ENCODE peak calls at places on chromosomes 6 and 20, in ten cellular contexts. V, R, L, G, Q, I, T, N, W and S are unnamed samples.

GRCh38 chr6:12293931-12294800 is 4.0 kb downstream of the EDN1 start:
- DNase-seq in V (no peak), R (no peak), L (no peak), G (no peak), Q (no peak), I (no peak), T (no peak), N (no peak), W (no peak), S (no peak)

GRCh38 chr20:53124075-53124532 is 151.9 kb downstream of the TSHZ2 start:
- DNase-seq in V (no peak), R (peak; percentile 61), L (no peak), G (no peak), Q (no peak), I (no peak), T (peak; percentile 40), N (no peak), W (no peak), S (no peak)

GRCh38 chr20:63500151-63500901 is 1.4 kb upstream of the EEF1A2 start:
- DNase-seq in V (no peak), R (peak; percentile 83), L (no peak), G (no peak), Q (no peak), I (no peak), T (no peak), N (no peak), W (no peak), S (no peak)

GRCh38 chr20:25321262-25321831 is 69.3 kb downstream of the ABHD12 start:
- DNase-seq in V (no peak), R (no peak), L (no peak), G (no peak), Q (no peak), I (no peak), T (no peak), N (no peak), W (no peak), S (no peak)

GRCh38 chr20:57133926-57134650 is 132.4 kb downstream of the BMP7 start:
- DNase-seq in V (no peak), R (no peak), L (no peak), G (no peak), Q (no peak), I (no peak), T (no peak), N (no peak), W (no peak), S (no peak)

GRCh38 chr6:2482773-2483172 is 237.4 kb upstream of the GMDS start:
- DNase-seq in V (no peak), R (no peak), L (no peak), G (no peak), Q (no peak), I (no peak), T (no peak), N (peak; percentile 35), W (no peak), S (no peak)

GRCh38 chr6:79378957-79379356 is 144.5 kb upstream of the HMGN3 start:
- DNase-seq in V (no peak), R (no peak), L (no peak), G (no peak), Q (no peak), I (no peak), T (no peak), N (no peak), W (no peak), S (no peak)

GRCh38 chr20:35952480-35953410 is 1.6 kb downstream of the SCAND1 start:
- DNase-seq in V (peak; percentile 48), R (no peak), L (no peak), G (peak; percentile 66), Q (peak; percentile 20), I (no peak), T (no peak), N (peak; percentile 21), W (no peak), S (no peak)

DNA sequence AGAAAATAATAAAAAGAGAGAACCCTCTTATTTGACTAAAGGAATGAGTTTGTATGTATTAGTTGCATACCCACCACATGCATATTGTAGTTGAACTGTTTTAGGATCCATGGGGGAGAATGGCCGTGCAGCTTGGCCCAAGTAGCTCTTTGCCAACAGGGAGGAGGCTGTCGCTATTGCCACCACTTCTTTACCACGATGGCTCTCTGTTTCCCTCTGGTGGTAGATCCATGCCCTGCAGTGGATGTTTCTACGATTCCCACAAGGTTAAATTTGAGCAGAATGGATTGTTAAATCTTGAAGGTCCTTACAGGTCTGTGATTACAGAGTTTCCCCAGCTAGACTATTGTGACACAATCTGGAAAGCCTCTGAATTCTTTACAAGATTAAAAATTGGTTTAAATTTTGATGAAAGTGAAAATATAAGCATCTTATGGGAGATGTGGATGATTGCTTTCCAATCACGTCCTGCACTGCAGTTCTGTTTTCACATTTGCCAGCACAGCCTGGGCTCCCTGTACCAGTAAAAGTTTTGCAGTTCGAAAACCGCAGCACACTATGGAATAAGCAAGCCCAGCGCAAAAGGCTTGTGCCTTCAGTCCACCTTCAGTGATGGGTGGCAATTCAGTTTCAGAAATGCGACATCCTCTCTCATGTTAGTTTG is 34.4 kb upstream of the FNDC1 start:
- DNase-seq in V (peak; percentile 68), R (peak; percentile 66), L (peak; percentile 78), G (peak; percentile 46), Q (peak; percentile 53), I (peak; percentile 76), T (peak; percentile 30), N (peak; percentile 89), W (peak; percentile 65), S (peak; percentile 74)
- TF ChIP-seq CTCF in V (peak; percentile 93), R (peak; percentile 93), L (peak; percentile 89), G (peak; percentile 83), Q (peak; percentile 97), I (peak; percentile 94), T (peak; percentile 93), N (peak; percentile 97), W (peak; percentile 96), S (peak; percentile 96)

GRCh38 chr6:139926711-139927110 is 552.3 kb upstream of the CITED2 start:
- DNase-seq in V (no peak), R (no peak), L (no peak), G (peak; percentile 61), Q (peak; percentile 42), I (no peak), T (no peak), N (no peak), W (no peak), S (no peak)

GRCh38 chr6:139927236-139927635 is 552.8 kb upstream of the CITED2 start:
- DNase-seq in V (peak; percentile 30), R (no peak), L (no peak), G (peak; percentile 93), Q (peak; percentile 71), I (no peak), T (no peak), N (peak; percentile 14), W (no peak), S (no peak)

GRCh38 chr6:139923964-139924475 is 549.6 kb upstream of the CITED2 start:
- DNase-seq in V (no peak), R (no peak), L (no peak), G (no peak), Q (no peak), I (no peak), T (no peak), N (no peak), W (no peak), S (no peak)

GRCh38 chr6:139925894-139926641 is 551.6 kb upstream of the CITED2 start:
- DNase-seq in V (no peak), R (no peak), L (peak; percentile 58), G (peak; percentile 95), Q (peak; percentile 87), I (no peak), T (no peak), N (no peak), W (no peak), S (no peak)

GRCh38 chr6:139927742-139928305 is 553.4 kb upstream of the CITED2 start:
- DNase-seq in V (peak; percentile 31), R (no peak), L (no peak), G (no peak), Q (no peak), I (no peak), T (no peak), N (no peak), W (no peak), S (no peak)
- H3K36me3 ChIP-seq in V (no peaks in the 10 kb centered on the region), R (no peaks in the 10 kb centered on the region), L (no peaks in the 10 kb centered on the region), G (no peaks in the 10 kb centered on the region), Q (no peaks in the 10 kb centered on the region), I (no peaks in the 10 kb centered on the region), T (no peaks in the 10 kb centered on the region), N (no peaks in the 10 kb centered on the region), W (no peaks in the 10 kb centered on the region), S (no peaks in the 10 kb centered on the region)

GRCh38 chr20:38214256-38214870 is 46.2 kb downstream of the KIAA1755 start:
- DNase-seq in V (no peak), R (no peak), L (no peak), G (no peak), Q (peak; percentile 22), I (no peak), T (no peak), N (no peak), W (no peak), S (no peak)

GRCh38 chr20:38213607-38213940 is 47.0 kb downstream of the KIAA1755 start:
- DNase-seq in V (no peak), R (no peak), L (no peak), G (no peak), Q (peak; percentile 12), I (no peak), T (no peak), N (no peak), W (no peak), S (no peak)

GRCh38 chr20:38216201-38216600 is 44.3 kb downstream of the KIAA1755 start:
- DNase-seq in V (no peak), R (no peak), L (no peak), G (no peak), Q (no peak), I (no peak), T (no peak), N (no peak), W (no peak), S (no peak)

GRCh38 chr20:38215789-38216182 is 44.7 kb downstream of the KIAA1755 start:
- DNase-seq in V (no peak), R (no peak), L (no peak), G (no peak), Q (no peak), I (no peak), T (no peak), N (no peak), W (no peak), S (no peak)

GRCh38 chr20:38214871-38215788 is 45.4 kb downstream of the KIAA1755 start:
- DNase-seq in V (no peak), R (no peak), L (no peak), G (no peak), Q (peak; percentile 12), I (no peak), T (no peak), N (no peak), W (no peak), S (no peak)
- TF ChIP-seq CTCF in V (peak; percentile 20), R (no peak), L (peak; percentile 21), G (no peak), Q (peak; percentile 43), I (peak; percentile 31), T (no peak), N (peak; percentile 23), W (no peak), S (no peak)

GRCh38 chr6:163320804-163321203 is 93.7 kb upstream of the QKI start:
- DNase-seq in V (no peak), R (no peak), L (no peak), G (no peak), Q (no peak), I (no peak), T (no peak), N (no peak), W (no peak), S (no peak)

GRCh38 chr6:163321717-163322116 is 92.8 kb upstream of the QKI start:
- DNase-seq in V (no peak), R (no peak), L (no peak), G (no peak), Q (no peak), I (no peak), T (no peak), N (no peak), W (no peak), S (no peak)

GRCh38 chr6:163320402-163320801 is 94.1 kb upstream of the QKI start:
- DNase-seq in V (no peak), R (no peak), L (no peak), G (no peak), Q (no peak), I (no peak), T (no peak), N (no peak), W (no peak), S (no peak)

GRCh38 chr6:163318071-163318786 is 96.3 kb upstream of the QKI start:
- DNase-seq in V (no peak), R (no peak), L (no peak), G (no peak), Q (no peak), I (no peak), T (no peak), N (no peak), W (no peak), S (no peak)

GRCh38 chr6:163319609-163320366 is 94.7 kb upstream of the QKI start:
- DNase-seq in V (no peak), R (no peak), L (no peak), G (no peak), Q (no peak), I (no peak), T (no peak), N (no peak), W (no peak), S (no peak)
- H3K36me3 ChIP-seq in V (no peaks in the 10 kb centered on the region), R (no peaks in the 10 kb centered on the region), L (no peaks in the 10 kb centered on the region), G (no peaks in the 10 kb centered on the region), Q (no peaks in the 10 kb centered on the region), I (no peaks in the 10 kb centered on the region), T (no peaks in the 10 kb centered on the region), N (no peaks in the 10 kb centered on the region), W (no peaks in the 10 kb centered on the region), S (no peaks in the 10 kb centered on the region)